ENCODE peak calls at places on chromosome 15, in four cellular contexts. R, X, S and O are unnamed samples.

GRCh38 chr15:91258436-91258779 is 158.4 kb downstream of the SV2B start:
- DNase-seq in R (no peak), S (no peak), X (no peak), O (no peak)

GRCh38 chr15:33586791-33587697 is 276.3 kb downstream of the RYR3 start:
- DNase-seq in X (no peak), S (no peak), R (no peak), O (no peak)

GRCh38 chr15:62476163-62476562 is 311.1 kb upstream of the C2CD4B start:
- DNase-seq in R (no peak), S (no peak), X (no peak), O (no peak)

GRCh38 chr15:31488437-31489204 is 162.0 kb downstream of the KLF13 start:
- DNase-seq in R (peak; percentile 78), X (no peak), S (peak; percentile 87), O (peak; percentile 93)

GRCh38 chr15:57328479-57329250 is 47.6 kb upstream of the CGNL1 start:
- DNase-seq in R (no peak), X (no peak), S (no peak), O (no peak)

GRCh38 chr15:43941071-43941470 is 114.3 kb downstream of the WDR76 start:
- DNase-seq in X (no peak), R (no peak), S (no peak), O (no peak)

GRCh38 chr15:28252831-28253230 is 69.1 kb downstream of the HERC2 start:
- DNase-seq in S (no peak), R (no peak), X (no peak), O (no peak)

GRCh38 chr15:23038741-23039150 is 623 bp downstream of the TUBGCP5 start:
- DNase-seq in R (no peak), S (peak; percentile 23), X (no peak), O (peak; percentile 69)

GRCh38 chr15:62164500-62165028 is 521 bp downstream of the C2CD4B start:
- DNase-seq in R (peak; percentile 34), S (peak; percentile 38), X (no peak), O (no peak)

GRCh38 chr15:100572362-100572983 is 29.5 kb downstream of the LINS1 start:
- DNase-seq in R (no peak), X (no peak), S (peak; percentile 11), O (peak; percentile 18)

GRCh38 chr15:45048784-45049631 is 26.0 kb downstream of the SORD start:
- DNase-seq in S (peak; percentile 74), R (no peak), X (no peak), O (no peak)

GRCh38 chr15:61051570-61052031 is 177.5 kb downstream of the RORA start:
- DNase-seq in X (no peak), S (peak; percentile 52), R (peak; percentile 23), O (peak; percentile 40)

GRCh38 chr15:75104804-75105557 is 81.6 kb downstream of the PPCDC start:
- DNase-seq in R (no peak), S (peak; percentile 80), X (no peak), O (peak; percentile 94)

GRCh38 chr15:62691008-62691407 is 351.5 kb upstream of the TPM1 start:
- DNase-seq in X (no peak), R (no peak), S (no peak), O (no peak)

GRCh38 chr15:36373549-36373948 is 205.9 kb upstream of the CDIN1 start:
- DNase-seq in X (no peak), R (no peak), S (no peak), O (peak; percentile 20)

GRCh38 chr15:69758810-69759410 is 306.3 kb downstream of the RPLP1 start:
- DNase-seq in S (no peak), R (peak; percentile 17), X (no peak), O (no peak)
- H3K27ac ChIP-seq in S (peak overlapping the region; percentile 13), R (no peak overlapping the region), X (no peak overlapping the region), O (no peak overlapping the region)

GRCh38 chr15:73628976-73629854 is 4.0 kb downstream of the NPTN start:
- DNase-seq in X (no peak), S (no peak), R (no peak), O (peak; percentile 28)
- H3K27ac ChIP-seq in X (no peak overlapping the region), S (peak overlapping the region; percentile 94), R (peak overlapping the region; percentile 92), O (no peak overlapping the region)

DNA sequence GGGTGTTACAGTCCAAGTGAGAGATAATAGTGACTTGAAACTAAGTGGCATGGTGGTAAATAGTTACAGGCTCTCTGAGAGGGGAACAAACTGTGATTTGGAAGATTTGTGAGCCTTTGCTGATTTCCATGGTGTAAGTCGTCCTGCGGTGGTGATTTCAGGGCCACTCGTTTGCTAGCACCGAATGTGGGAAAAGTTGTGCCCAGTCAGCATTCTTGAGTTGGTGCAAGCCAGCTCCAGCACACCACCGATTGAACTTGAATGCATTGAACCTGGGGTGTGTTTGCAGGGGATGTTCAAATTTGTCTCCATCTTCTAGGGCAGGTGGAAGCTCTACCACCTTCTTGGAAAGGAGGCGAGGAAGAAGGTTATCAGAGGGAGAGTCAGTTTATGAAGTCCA is 21.7 kb downstream of the MAPKBP1 start:
- DNase-seq in X (no peak), S (no peak), R (no peak), O (no peak)
- H3K27ac ChIP-seq in X (no peak overlapping the region), S (peak overlapping the region; percentile 77), R (no peak overlapping the region), O (peak overlapping the region; percentile 78)

GRCh38 chr15:64549860-64550259 is 89.5 kb downstream of the ZNF609 start:
- DNase-seq in X (no peak), R (no peak), S (no peak), O (no peak)

GRCh38 chr15:64547275-64547674 is 86.9 kb downstream of the ZNF609 start:
- DNase-seq in S (no peak), R (no peak), X (no peak), O (no peak)

DNA sequence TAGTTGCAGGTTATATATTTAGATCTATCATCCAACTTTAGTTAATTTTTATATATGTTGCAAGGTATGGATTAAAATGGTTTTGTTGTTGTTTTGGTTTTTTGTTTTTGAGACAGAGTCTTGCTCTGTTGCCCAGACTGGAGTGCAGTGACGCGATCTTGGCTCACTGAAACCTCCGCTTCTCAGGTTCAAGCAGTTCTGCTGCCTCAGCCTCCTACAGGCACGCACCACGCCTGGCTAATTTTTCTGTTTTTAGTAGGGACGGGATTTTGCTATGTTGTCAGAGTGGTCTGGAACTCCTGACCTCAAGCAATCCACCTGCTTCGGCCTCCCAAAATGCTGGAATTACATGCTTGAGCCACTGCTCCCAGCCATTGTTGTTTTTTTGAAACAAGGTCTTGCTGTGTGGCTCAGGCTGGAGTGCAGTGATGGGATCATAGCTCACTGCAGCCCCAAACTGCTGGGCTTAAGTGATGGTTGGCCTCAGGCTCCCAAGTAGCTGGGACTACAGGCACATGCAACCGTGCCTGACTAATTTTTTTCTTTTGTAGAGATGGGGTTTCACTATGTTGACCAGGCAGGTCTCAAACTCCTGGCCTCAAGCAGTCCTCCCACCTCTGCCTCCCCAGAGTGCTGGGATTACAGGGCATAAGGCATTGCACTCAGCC is 92.0 kb downstream of the ZNF609 start:
- DNase-seq in S (no peak), X (no peak), R (no peak), O (no peak)
- H3K27ac ChIP-seq in S (no peak overlapping the region), X (no peak overlapping the region), R (no peak overlapping the region), O (peak overlapping the region; percentile 9)

GRCh38 chr15:85543741-85544155 is 163.3 kb downstream of the AKAP13 start:
- DNase-seq in S (peak; percentile 35), X (no peak), R (peak; percentile 83), O (no peak)
- H3K27ac ChIP-seq in S (peak overlapping the region; percentile 26), X (no peak overlapping the region), R (peak overlapping the region; percentile 76), O (no peak overlapping the region)

GRCh38 chr15:88896339-88897033 is 1.1 kb upstream of the HAPLN3 start:
- DNase-seq in X (no peak), R (no peak), S (no peak), O (no peak)
- H3K27ac ChIP-seq in X (no peak overlapping the region), R (no peak overlapping the region), S (no peak overlapping the region), O (peak overlapping the region; percentile 67)